ENCODE peak calls at places on chromosomes 7 and 10, in four cellular contexts. A, G, R and W are unnamed samples.

GRCh38 chr7:99040104-99040958 is 103.6 kb downstream of the SMURF1 start:
- DNase-seq in G (peak; percentile 85), A (peak; percentile 85), R (peak; percentile 88), W (peak; percentile 86)

GRCh38 chr7:135755351-135755753 is 6.7 kb upstream of the FAM180A start:
- DNase-seq in R (no peak), G (no peak), A (no peak), W (peak; percentile 25)

GRCh38 chr10:73186266-73186665 is 18.3 kb downstream of the FAM149B1 start:
- DNase-seq in G (no peak), A (no peak), R (no peak), W (no peak)

GRCh38 chr10:42753126-42753506 is 29.5 kb upstream of the BMS1 start:
- DNase-seq in R (peak; percentile 78), G (peak; percentile 83), A (peak; percentile 83), W (peak; percentile 88)

GRCh38 chr7:36690514-36691187 is 33.6 kb downstream of the AOAH start:
- DNase-seq in G (no peak), R (no peak), A (no peak), W (no peak)

GRCh38 chr7:15720849-15721471 is 34.5 kb upstream of the MEOX2 start:
- DNase-seq in A (peak; percentile 32), R (peak; percentile 20), G (no peak), W (peak; percentile 30)

GRCh38 chr10:113782986-113783704 is 31.7 kb downstream of the PLEKHS1 start:
- DNase-seq in R (no peak), G (no peak), A (no peak), W (peak; percentile 76)

GRCh38 chr7:28418311-28418710 is 6.0 kb downstream of the CREB5 start:
- DNase-seq in G (no peak), R (no peak), A (no peak), W (no peak)

GRCh38 chr10:126334272-126334671 is 54.0 kb downstream of the ADAM12 start:
- DNase-seq in G (no peak), R (no peak), A (no peak), W (no peak)

GRCh38 chr7:132004528-132004927 is 448.1 kb upstream of the PODXL start:
- DNase-seq in R (no peak), A (no peak), G (no peak), W (no peak)

GRCh38 chr10:132627736-132628512 is 90.3 kb downstream of the INPP5A start:
- DNase-seq in R (no peak), G (peak; percentile 47), A (no peak), W (peak; percentile 48)

GRCh38 chr7:66283003-66283920 is 78.1 kb downstream of the TPST1 start:
- DNase-seq in A (no peak), G (no peak), R (no peak), W (no peak)

GRCh38 chr7:96973986-96974385 is 31.4 kb upstream of the DLX6 start:
- DNase-seq in A (no peak), R (no peak), G (no peak), W (no peak)

GRCh38 chr10:133454204-133454893 is 604 bp downstream of the SCART1 start:
- DNase-seq in R (no peak), G (no peak), A (no peak), W (no peak)

GRCh38 chr10:131018886-131019500 is 292.5 kb downstream of the TCERG1L start:
- DNase-seq in G (no peak), R (no peak), A (no peak), W (no peak)

DNA sequence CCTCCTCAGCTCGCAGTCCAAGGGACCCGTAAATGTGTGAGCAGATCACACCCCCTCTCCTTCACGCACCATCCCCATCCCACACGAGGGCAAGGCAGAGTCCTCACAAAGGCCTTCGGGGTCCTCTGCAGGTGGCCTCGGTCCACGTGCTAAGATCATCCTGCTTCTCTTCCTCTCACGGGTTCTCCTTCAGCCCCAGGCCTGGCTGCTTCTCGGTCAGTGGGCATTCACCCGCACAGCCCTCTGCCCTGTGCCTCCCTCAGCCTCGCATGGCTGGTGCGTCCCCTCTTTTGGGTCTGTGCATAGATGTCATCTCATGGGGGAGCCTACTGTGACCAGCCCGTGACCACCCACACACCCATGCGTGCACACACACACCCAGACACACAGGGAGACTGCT is 17.3 kb upstream of the FOXL3 start:
- DNase-seq in R (no peak), G (no peak), A (no peak), W (no peak)
- H3K9me3 ChIP-seq in R (peaks cover 8% of the 10 kb centered on the region), G (peaks cover 20% of the 10 kb centered on the region), A (peaks cover 3% of the 10 kb centered on the region), W (no peaks in the 10 kb centered on the region)

GRCh38 chr10:3782456-3783312 is 2.3 kb downstream of the KLF6 start:
- DNase-seq in G (peak; percentile 53), R (peak; percentile 60), A (peak; percentile 64), W (peak; percentile 86)
- TF ChIP-seq POLR2A in G (peak; percentile 39), R (peak; percentile 86), A (peak; percentile 82), W (peak; percentile 83)

GRCh38 chr7:153397459-153397858 is 637.9 kb downstream of the ACTR3B start:
- DNase-seq in A (no peak), R (no peak), G (no peak), W (no peak)
- H3K9me3 ChIP-seq in A (no peaks in the 10 kb centered on the region), R (peaks cover 5% of the 10 kb centered on the region), G (peaks cover 15% of the 10 kb centered on the region), W (no peaks in the 10 kb centered on the region)

GRCh38 chr10:46216836-46217748 is 69.7 kb upstream of the ANTXRL start:
- DNase-seq in R (no peak), G (no peak), A (no peak), W (no peak)
- TF ChIP-seq POLR2A in R (no peak), G (no peak), A (no peak), W (no peak)

GRCh38 chr7:56256108-56256507 is 139.9 kb upstream of the NUPR2 start:
- DNase-seq in R (no peak), G (no peak), A (no peak), W (no peak)

DNA sequence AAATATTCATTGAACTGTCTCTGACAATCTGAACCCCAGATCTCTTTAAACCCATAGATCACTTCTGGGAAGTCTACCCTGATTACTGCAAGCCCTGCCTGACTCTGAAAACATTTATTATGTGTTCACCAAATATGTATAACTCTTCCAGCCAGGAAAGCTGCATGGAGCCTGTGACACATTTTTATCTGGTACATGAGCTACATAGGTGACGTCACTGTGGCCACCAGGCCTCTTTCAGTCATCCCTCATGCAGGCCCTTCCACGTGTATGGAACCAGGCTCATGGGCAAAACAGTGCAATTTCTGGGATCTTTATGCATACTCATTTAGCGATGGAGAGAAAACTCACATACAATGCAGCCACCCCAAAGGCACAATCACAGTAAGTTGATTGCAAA is 133.9 kb upstream of the NUPR2 start:
- DNase-seq in R (no peak), A (no peak), G (no peak), W (no peak)
- H3K9me3 ChIP-seq in R (no peaks in the 10 kb centered on the region), A (no peaks in the 10 kb centered on the region), G (peaks cover 19% of the 10 kb centered on the region), W (no peaks in the 10 kb centered on the region)

DNA sequence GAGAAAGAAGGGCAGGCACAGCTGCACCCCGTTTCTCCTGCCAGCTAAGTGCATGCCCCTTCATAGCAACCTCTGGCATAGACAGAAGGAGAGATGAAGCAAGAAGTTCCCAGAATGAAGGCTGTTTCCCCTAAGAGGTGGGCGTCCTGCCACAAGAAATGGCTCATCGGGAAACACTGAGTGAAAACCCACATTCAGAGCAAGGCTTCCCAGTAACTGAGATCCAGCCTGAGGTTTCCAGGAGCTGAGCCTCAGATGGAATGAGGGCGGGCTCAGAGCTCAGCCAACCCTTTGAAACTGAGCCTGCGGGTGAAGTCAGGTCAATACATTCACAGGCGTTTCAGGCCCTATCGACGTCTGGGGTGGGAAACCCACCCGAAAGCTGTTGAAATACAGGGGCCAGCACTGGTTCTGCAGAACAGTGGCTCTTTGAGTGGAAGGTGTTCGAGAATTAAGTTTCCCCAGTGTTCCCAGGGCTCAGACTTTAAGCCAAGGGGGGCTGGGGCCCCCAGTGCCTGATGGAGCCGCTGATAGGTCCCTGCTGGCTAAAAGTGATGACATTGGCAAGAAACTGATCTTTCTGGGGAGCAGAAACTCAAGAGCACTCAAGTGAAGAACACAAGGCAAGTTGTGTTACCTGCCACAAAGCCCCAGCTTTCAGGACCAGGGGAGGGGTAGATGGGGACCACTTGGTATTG is 510.2 kb downstream of the RPS24 start:
- DNase-seq in R (no peak), G (peak; percentile 41), A (peak; percentile 54), W (peak; percentile 64)
- TF ChIP-seq POLR2A in R (no peak), G (no peak), A (no peak), W (no peak)